ENCODE peak calls at places on chromosomes 4 and X, in four cellular contexts. One of them, this sample, is unnamed.

GRCh38 chr4:67167849-67168248 is 377.5 kb downstream of the CENPC start:
- DNase-seq in fibroblast of mammary gland: no peak
- DNase-seq in foreskin fibroblast: no peak
- DNase-seq in esophagus squamous epithelium: no peak
- DNase-seq in this sample: no peak

GRCh38 chrX:15790766-15791380 is 589 bp downstream of the ZRSR2 start:
- DNase-seq in fibroblast of mammary gland: peak
- DNase-seq in foreskin fibroblast: no peak
- DNase-seq in esophagus squamous epithelium: no peak
- DNase-seq in this sample: peak

GRCh38 chrX:71214604-71215334 is 8.3 kb upstream of the GJB1 start:
- DNase-seq in esophagus squamous epithelium: no peak
- DNase-seq in fibroblast of mammary gland: no peak
- DNase-seq in foreskin fibroblast: no peak
- DNase-seq in this sample: no peak

GRCh38 chr4:142080960-142081359 is 444.6 kb downstream of the IL15 start:
- DNase-seq in fibroblast of mammary gland: no peak
- DNase-seq in foreskin fibroblast: no peak
- DNase-seq in esophagus squamous epithelium: no peak
- DNase-seq in this sample: peak

GRCh38 chr4:87126056-87126455 is 94.4 kb downstream of the KLHL8 start:
- DNase-seq in esophagus squamous epithelium: no peak
- DNase-seq in fibroblast of mammary gland: no peak
- DNase-seq in foreskin fibroblast: no peak
- DNase-seq in this sample: no peak

GRCh38 chr4:61583696-61584095 is 383.6 kb downstream of the ADGRL3 start:
- DNase-seq in fibroblast of mammary gland: no peak
- DNase-seq in esophagus squamous epithelium: no peak
- DNase-seq in foreskin fibroblast: no peak
- DNase-seq in this sample: peak

GRCh38 chr4:152591361-152591760 is 55.5 kb upstream of the FBXW7 start:
- DNase-seq in esophagus squamous epithelium: no peak
- DNase-seq in foreskin fibroblast: peak
- DNase-seq in fibroblast of mammary gland: peak
- DNase-seq in this sample: peak

GRCh38 chrX:34901761-34902160 is 40.8 kb upstream of the FAM47B start:
- DNase-seq in foreskin fibroblast: no peak
- DNase-seq in fibroblast of mammary gland: peak
- DNase-seq in esophagus squamous epithelium: no peak
- DNase-seq in this sample: peak

GRCh38 chr4:119299221-119300071 is 22.5 kb downstream of the FABP2 start:
- DNase-seq in fibroblast of mammary gland: peak
- DNase-seq in foreskin fibroblast: no peak
- DNase-seq in esophagus squamous epithelium: no peak
- DNase-seq in this sample: peak

GRCh38 chr4:16770887-16771286 is 127.6 kb downstream of the LDB2 start:
- DNase-seq in foreskin fibroblast: no peak
- DNase-seq in esophagus squamous epithelium: no peak
- DNase-seq in fibroblast of mammary gland: no peak
- DNase-seq in this sample: peak

GRCh38 chr4:16767861-16768260 is 130.6 kb downstream of the LDB2 start:
- DNase-seq in foreskin fibroblast: no peak
- DNase-seq in esophagus squamous epithelium: no peak
- DNase-seq in fibroblast of mammary gland: no peak
- DNase-seq in this sample: no peak

GRCh38 chr4:16764622-16765021 is 133.8 kb downstream of the LDB2 start:
- DNase-seq in foreskin fibroblast: no peak
- DNase-seq in esophagus squamous epithelium: no peak
- DNase-seq in fibroblast of mammary gland: peak
- DNase-seq in this sample: no peak

GRCh38 chr4:16765549-16765948 is 132.9 kb downstream of the LDB2 start:
- DNase-seq in foreskin fibroblast: no peak
- DNase-seq in fibroblast of mammary gland: no peak
- DNase-seq in esophagus squamous epithelium: no peak
- DNase-seq in this sample: no peak

GRCh38 chr4:16767251-16767650 is 131.2 kb downstream of the LDB2 start:
- DNase-seq in fibroblast of mammary gland: no peak
- DNase-seq in foreskin fibroblast: no peak
- DNase-seq in esophagus squamous epithelium: no peak
- DNase-seq in this sample: no peak
- H3K4me3 ChIP-seq in fibroblast of mammary gland: no peak
- H3K4me3 ChIP-seq in foreskin fibroblast: no peak
- H3K4me3 ChIP-seq in esophagus squamous epithelium: no peak
- H3K4me3 ChIP-seq in this sample: no peak

GRCh38 chr4:78622253-78622979 is 70.8 kb downstream of the ANXA3 start:
- DNase-seq in foreskin fibroblast: peak
- DNase-seq in esophagus squamous epithelium: no peak
- DNase-seq in fibroblast of mammary gland: peak
- DNase-seq in this sample: peak
- TF ChIP-seq CTCF in foreskin fibroblast: no peak
- TF ChIP-seq CTCF in esophagus squamous epithelium: no peak
- TF ChIP-seq CTCF in fibroblast of mammary gland: no peak
- TF ChIP-seq CTCF in this sample: no peak

GRCh38 chr4:84622959-84623358 is 40.0 kb downstream of the CDS1 start:
- DNase-seq in esophagus squamous epithelium: no peak
- DNase-seq in fibroblast of mammary gland: no peak
- DNase-seq in foreskin fibroblast: no peak
- DNase-seq in this sample: peak
- H3K4me3 ChIP-seq in esophagus squamous epithelium: no peak
- H3K4me3 ChIP-seq in fibroblast of mammary gland: no peak
- H3K4me3 ChIP-seq in foreskin fibroblast: no peak
- H3K4me3 ChIP-seq in this sample: no peak

GRCh38 chr4:173160871-173161270 is 7.7 kb upstream of the GALNT7 start:
- DNase-seq in foreskin fibroblast: no peak
- DNase-seq in esophagus squamous epithelium: no peak
- DNase-seq in fibroblast of mammary gland: no peak
- DNase-seq in this sample: no peak

DNA sequence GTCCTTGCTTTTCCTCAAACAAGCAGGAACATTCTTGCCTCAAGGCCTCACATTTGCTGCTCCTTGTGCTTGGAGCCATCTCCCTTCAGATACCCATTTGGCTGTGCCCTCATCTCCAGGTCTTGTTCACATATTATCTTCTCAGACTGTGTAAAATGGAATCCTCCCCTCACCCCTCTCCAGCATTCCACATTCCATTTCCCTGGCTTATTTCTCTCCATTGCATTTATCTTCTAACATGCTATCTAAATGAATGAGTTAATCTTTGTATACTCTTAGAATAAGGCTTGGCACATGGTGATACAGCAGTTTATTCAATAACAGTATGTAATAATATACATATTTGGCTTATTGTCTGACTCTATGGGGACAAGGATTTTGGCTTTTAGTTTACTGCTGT is 8.8 kb upstream of the GALNT7 start:
- DNase-seq in foreskin fibroblast: no peak
- DNase-seq in esophagus squamous epithelium: no peak
- DNase-seq in fibroblast of mammary gland: no peak
- DNase-seq in this sample: peak
- TF ChIP-seq CTCF in foreskin fibroblast: no peak
- TF ChIP-seq CTCF in esophagus squamous epithelium: no peak
- TF ChIP-seq CTCF in fibroblast of mammary gland: no peak
- TF ChIP-seq CTCF in this sample: no peak

GRCh38 chrX:154733072-154733425 is 17.8 kb downstream of the GAB3 start:
- DNase-seq in fibroblast of mammary gland: peak
- DNase-seq in esophagus squamous epithelium: no peak
- DNase-seq in foreskin fibroblast: peak
- DNase-seq in this sample: peak
- H3K4me3 ChIP-seq in fibroblast of mammary gland: no peak
- H3K4me3 ChIP-seq in esophagus squamous epithelium: no peak
- H3K4me3 ChIP-seq in foreskin fibroblast: no peak
- H3K4me3 ChIP-seq in this sample: no peak

GRCh38 chr4:7054106-7054880 is 11.1 kb downstream of the TADA2B start:
- DNase-seq in fibroblast of mammary gland: no peak
- DNase-seq in esophagus squamous epithelium: no peak
- DNase-seq in foreskin fibroblast: no peak
- DNase-seq in this sample: no peak
- TF ChIP-seq CTCF in fibroblast of mammary gland: no peak
- TF ChIP-seq CTCF in esophagus squamous epithelium: no peak
- TF ChIP-seq CTCF in foreskin fibroblast: no peak
- TF ChIP-seq CTCF in this sample: no peak

DNA sequence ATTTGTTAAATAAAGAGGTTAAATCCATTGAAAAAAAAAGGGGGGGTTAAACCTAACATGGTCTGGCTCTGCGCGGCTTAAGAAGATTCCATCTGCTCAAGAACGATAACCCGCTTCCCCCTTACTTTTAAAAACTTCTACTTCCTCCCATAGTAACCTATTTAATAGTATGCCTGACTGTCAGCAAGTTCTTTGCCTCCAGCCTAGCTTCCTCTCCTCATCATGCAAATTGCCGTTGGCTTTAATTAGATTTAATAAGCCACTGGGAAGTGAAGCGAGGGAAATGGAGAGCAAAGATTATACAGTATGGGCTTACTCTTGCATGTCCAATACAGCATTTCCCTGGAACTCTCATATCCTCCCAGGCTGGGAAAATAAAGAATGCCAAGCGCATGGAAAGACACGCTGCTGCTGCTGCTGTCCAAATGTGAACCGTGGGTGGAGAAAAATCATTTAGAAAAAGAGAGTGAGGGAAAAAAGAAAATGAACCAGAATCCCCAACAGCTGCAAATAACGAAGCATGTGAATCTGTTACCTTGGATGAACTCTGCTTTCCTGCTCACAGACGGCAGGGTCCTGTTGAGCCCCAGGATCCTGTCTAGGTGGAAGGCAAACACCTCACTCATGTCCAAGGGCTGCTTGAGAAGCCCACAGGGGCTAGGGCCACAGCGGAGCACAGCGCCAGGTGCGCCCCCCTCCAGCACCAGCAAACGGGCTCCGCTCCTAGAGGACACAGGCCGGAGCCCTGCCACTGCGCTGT is 2.7 kb downstream of the GASK1B start:
- DNase-seq in fibroblast of mammary gland: peak
- DNase-seq in foreskin fibroblast: no peak
- DNase-seq in esophagus squamous epithelium: no peak
- DNase-seq in this sample: peak
- H3K4me3 ChIP-seq in fibroblast of mammary gland: peak
- H3K4me3 ChIP-seq in foreskin fibroblast: peak
- H3K4me3 ChIP-seq in esophagus squamous epithelium: peak
- H3K4me3 ChIP-seq in this sample: peak

GRCh38 chr4:79107014-79107413 is 167.8 kb upstream of the PAQR3 start:
- DNase-seq in foreskin fibroblast: no peak
- DNase-seq in fibroblast of mammary gland: no peak
- DNase-seq in esophagus squamous epithelium: no peak
- DNase-seq in this sample: no peak
- TF ChIP-seq CTCF in foreskin fibroblast: no peak
- TF ChIP-seq CTCF in fibroblast of mammary gland: no peak
- TF ChIP-seq CTCF in esophagus squamous epithelium: no peak
- TF ChIP-seq CTCF in this sample: no peak

DNA sequence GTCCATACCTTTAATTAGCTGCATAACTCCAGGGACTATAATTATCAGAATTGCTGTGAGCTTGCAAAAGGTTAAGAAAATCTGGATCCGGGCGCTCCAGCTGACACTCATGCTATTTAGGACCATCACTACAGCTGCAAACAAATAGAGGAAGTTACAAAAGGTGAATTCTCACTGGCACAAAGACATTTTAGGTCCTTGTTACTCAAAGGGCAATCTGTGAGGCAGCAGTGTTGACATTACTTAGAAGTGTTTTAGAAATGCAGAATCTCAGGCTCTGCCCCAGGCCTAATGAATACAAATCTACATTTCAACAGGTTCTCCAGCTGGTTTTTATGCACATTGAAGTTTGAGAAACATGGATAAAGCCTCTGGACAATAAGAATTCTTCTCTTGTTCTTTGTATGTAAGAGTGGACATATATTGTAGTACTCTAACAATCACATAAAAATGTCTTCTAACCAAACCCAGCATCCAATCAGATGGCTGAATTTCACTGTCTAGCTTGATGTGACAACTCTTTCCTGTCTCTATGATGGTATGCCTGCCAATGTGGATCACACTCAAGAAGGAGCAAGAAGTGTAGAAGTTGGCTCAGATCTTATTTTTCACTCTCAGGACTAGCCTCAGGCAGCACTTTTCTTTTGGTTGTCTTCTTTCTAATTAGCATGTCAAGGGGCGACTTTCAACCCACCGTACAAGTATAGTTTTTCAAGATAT is 18.8 kb downstream of the SLC7A11 start:
- DNase-seq in esophagus squamous epithelium: no peak
- DNase-seq in fibroblast of mammary gland: no peak
- DNase-seq in foreskin fibroblast: no peak
- DNase-seq in this sample: no peak
- H3K4me3 ChIP-seq in esophagus squamous epithelium: no peak
- H3K4me3 ChIP-seq in fibroblast of mammary gland: no peak
- H3K4me3 ChIP-seq in foreskin fibroblast: no peak
- H3K4me3 ChIP-seq in this sample: no peak

DNA sequence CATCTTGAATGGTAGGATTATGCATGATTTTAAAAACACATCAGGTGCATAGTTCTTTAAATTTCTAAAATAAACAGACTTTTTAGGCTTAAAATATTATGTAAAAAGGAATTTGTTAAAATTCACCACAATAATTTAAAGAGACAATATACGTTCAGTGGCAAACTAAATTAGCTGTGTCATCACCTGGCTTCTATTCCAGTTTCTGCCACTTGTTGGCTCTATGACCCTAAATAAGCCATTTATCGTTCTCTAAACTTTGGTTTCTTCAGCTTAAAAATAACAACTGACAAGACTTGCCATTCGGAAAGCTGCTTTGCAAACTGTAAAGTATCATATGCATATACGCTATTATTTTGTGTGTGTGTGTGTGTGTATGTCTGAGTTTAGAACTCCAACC is 141.3 kb downstream of the MGST2 start:
- DNase-seq in foreskin fibroblast: no peak
- DNase-seq in esophagus squamous epithelium: no peak
- DNase-seq in fibroblast of mammary gland: no peak
- DNase-seq in this sample: no peak
- TF ChIP-seq CTCF in foreskin fibroblast: no peak
- TF ChIP-seq CTCF in esophagus squamous epithelium: no peak
- TF ChIP-seq CTCF in fibroblast of mammary gland: no peak
- TF ChIP-seq CTCF in this sample: no peak